ENCODE peak calls at places on chromosomes 12 and 14, in six cellular contexts. D is pancreas; S is fibroblast of the aortic adventitia; H is kidney tubule cell; O is stimulated activated CD4-positive, alpha-beta T cell treated with anti-CD3 and anti-CD28 coated beads, Interleukin-15, amount 100 ng/mL, for 24 hours; J is CD8-positive, alpha-beta T cell. F is an unnamed sample.

GRCh38 chr12:117367006-117367638 is 5.7 kb upstream of the NOS1 start:
- DNase-seq in D (peak; percentile 84), S (peak; percentile 71), H (peak; percentile 71), O (peak; percentile 72), J (peak; percentile 19), F (peak; percentile 89)

GRCh38 chr14:73786632-73786941 is 65.0 kb upstream of the PTGR2 start:
- DNase-seq in D (no peak), S (no peak), H (peak; percentile 55), O (no peak), J (no peak), F (peak; percentile 54)

GRCh38 chr12:19971881-19972280 is 396.5 kb upstream of the PDE3A start:
- DNase-seq in D (no peak), S (no peak), H (no peak), O (no peak), J (no peak), F (no peak)

GRCh38 chr12:79420146-79420618 is 270.6 kb downstream of the PAWR start:
- DNase-seq in D (no peak), S (peak; percentile 97), H (peak; percentile 94), O (no peak), J (no peak), F (peak; percentile 80)

GRCh38 chr12:52280796-52281560 is 6.5 kb downstream of the KRT86 start:
- DNase-seq in D (no peak), S (peak; percentile 100), H (peak; percentile 99), O (no peak), J (no peak), F (peak; percentile 38)

GRCh38 chr12:23552417-23552816 is 397.1 kb downstream of the SOX5 start:
- DNase-seq in D (no peak), S (no peak), H (no peak), O (no peak), J (no peak), F (no peak)

GRCh38 chr12:57535764-57536596 is 11.0 kb downstream of the DCTN2 start:
- DNase-seq in D (no peak), S (no peak), H (no peak), O (no peak), J (no peak), F (no peak)

GRCh38 chr14:24673059-24673458 is 39.1 kb upstream of the GZMB start:
- DNase-seq in D (no peak), S (no peak), H (no peak), O (no peak), J (no peak), F (no peak)

GRCh38 chr12:105220150-105220928 is 15.6 kb downstream of the APPL2 start:
- DNase-seq in D (no peak), S (no peak), H (no peak), O (no peak), J (no peak), F (no peak)

GRCh38 chr14:71996615-71997014 is 64.4 kb downstream of the RGS6 start:
- DNase-seq in D (no peak), S (no peak), H (no peak), O (no peak), J (no peak), F (no peak)

F was measured in DMS53.